ENCODE peak calls at places on chromosome 4, in four cellular contexts. N is OCI-LY7, J is IMR-90, U is HepG2. S is an unnamed sample.

GRCh38 chr4:21507439-21507838 is 441.1 kb downstream of the KCNIP4 start:
- DNase-seq in N (peak), J (no peak), U (peak), S (peak)

GRCh38 chr4:55426518-55426917 is 30.8 kb downstream of the TMEM165 start:
- DNase-seq in J (no peak), N (no peak), U (no peak), S (peak)

GRCh38 chr4:138223191-138223910 is 18.8 kb downstream of the SLC7A11 start:
- DNase-seq in N (peak), U (no peak), J (no peak), S (peak)

GRCh38 chr4:46979283-46979682 is 14.1 kb downstream of the GABRA4 start:
- DNase-seq in N (no peak), J (no peak), U (no peak), S (peak)

GRCh38 chr4:3286335-3287175 is 6.3 kb upstream of the RGS12 start:
- DNase-seq in U (no peak), J (no peak), N (peak), S (peak)

GRCh38 chr4:33715996-33716395 is 2528.3 kb downstream of the ARAP2 start:
- DNase-seq in J (no peak), N (no peak), U (no peak), S (no peak)

GRCh38 chr4:175739612-175740011 is 72.5 kb downstream of the GPM6A start:
- DNase-seq in N (no peak), U (no peak), J (no peak), S (no peak)

GRCh38 chr4:79604152-79604551 is 196.1 kb upstream of the GK2 start:
- DNase-seq in J (no peak), U (no peak), N (no peak), S (no peak)

GRCh38 chr4:128427832-128428366 is 140.3 kb upstream of the PGRMC2 start:
- DNase-seq in U (peak), N (no peak), J (peak), S (peak)

GRCh38 chr4:4572821-4573220 is 31.0 kb upstream of the STX18 start:
- DNase-seq in U (no peak), N (no peak), J (peak), S (no peak)

GRCh38 chr4:8263397-8263796 is 6.2 kb upstream of the HTRA3 start:
- DNase-seq in J (no peak), N (no peak), U (no peak), S (no peak)

GRCh38 chr4:124943145-124943889 is 230.8 kb upstream of the ANKRD50 start:
- DNase-seq in U (no peak), N (no peak), J (no peak), S (peak)
- H2AFZ ChIP-seq in U (no peak), N (no peak), J (no peak), S (no peak)

DNA sequence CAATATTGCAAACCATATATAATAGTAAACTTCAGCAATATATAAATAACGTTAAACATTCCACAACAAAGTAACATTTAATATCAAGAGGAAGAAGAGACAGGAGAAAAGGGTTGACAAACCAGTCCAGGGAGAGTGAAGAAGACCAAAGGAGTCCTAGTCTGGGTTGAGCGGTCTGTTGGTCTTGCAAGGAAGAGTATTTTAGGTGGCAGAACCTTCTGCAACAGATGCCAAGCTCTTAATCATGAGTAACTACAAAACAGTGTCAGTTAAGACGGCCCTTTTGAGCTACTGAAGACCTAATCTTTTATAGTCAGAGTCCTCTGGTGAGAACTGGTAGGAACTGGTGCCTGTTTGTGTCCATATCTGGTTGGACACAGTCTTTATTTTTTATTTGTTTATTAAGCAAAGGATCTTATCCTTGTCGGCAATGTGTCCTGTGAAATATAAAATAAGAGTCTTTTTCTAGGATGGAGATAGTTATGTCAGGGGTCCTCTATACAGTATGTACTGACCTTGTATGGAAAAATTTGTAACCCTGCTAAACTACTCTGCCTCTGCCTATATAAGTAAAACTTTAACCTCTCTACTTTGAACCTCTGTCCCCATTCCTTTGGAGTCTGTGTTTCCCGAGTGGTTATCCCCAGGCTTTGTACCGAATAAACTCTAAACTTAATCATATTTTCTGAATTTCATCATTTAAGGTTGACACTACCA is 47.2 kb downstream of the FAM13A start:
- DNase-seq in N (no peak), J (no peak), U (no peak), S (no peak)
- H2AFZ ChIP-seq in N (no peak), J (no peak), U (peak), S (no peak)

DNA sequence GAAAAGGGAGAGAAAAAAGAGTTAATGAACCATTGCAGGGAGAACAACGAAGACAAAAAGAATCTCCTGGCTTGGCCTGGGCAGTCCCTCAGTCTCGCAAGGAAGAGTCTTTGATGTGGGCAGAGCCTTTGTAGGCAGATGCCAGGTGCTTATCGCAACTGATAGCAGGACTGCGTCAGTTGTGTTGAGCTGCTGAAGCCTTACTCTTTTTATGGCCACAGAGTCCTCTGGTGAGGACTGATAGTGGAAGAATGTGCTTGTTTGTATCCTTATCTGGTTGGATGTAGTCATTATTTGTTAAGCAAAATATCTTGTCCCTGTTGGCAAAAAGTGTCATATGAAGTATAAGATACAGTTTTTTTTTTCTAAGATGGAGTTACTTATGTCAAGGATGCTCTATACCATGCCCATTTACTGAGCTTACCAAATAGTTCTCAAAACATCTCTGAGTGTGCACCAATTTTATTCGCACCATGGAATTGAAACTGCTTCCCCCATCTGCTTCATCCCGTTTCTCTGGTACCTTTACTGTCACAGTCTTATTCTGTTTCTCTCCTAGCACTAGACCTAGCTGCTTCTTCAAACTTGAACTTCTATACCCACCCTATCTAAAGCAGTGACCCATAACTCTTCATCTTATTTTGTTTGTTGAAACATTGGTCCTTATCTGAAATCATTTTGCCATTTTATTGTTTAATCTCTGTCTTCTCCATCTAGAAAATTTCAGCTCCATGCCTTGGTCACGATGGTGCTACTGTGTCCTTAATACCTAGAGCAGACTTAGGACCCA is 47.0 kb upstream of the SPRY1 start:
- DNase-seq in J (no peak), U (peak), N (no peak), S (peak)
- H2AFZ ChIP-seq in J (no peak), U (no peak), N (no peak), S (no peak)

DNA sequence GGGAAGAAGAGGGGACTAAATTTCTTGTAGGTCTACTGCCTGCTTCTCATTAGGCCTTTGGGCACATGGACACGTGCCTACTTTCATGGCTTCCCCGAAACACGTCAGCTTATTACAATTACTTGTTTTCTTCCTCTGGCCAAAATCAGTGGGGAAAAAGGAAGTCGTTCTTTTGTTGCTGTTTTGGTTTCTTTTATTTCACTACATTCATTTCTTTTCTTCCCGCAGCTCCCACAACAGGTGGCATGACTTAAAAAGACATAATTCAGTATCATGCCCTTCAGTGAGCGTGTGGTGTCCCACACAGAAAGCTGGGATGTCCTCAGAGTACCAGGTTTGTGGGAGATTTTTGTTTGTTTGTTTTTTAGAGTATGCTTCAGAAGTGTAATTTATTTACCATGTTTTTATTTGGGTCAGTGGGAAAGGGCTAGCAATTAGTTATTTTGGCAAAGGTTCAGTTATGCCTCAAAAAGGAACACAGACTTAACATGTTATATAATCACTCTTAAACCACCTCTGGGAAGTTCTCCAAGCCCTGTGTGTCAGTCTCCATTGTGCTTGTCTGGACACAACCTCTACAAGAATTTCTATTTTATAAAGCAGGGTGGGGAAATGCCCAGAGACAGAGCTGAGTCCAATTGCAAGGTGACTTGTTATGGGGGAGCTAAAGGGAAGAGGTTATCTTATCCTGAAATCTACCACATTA is 44.2 kb upstream of the SPRY1 start:
- DNase-seq in N (peak), U (no peak), J (peak), S (no peak)
- H2AFZ ChIP-seq in N (peak), U (no peak), J (no peak), S (no peak)

DNA sequence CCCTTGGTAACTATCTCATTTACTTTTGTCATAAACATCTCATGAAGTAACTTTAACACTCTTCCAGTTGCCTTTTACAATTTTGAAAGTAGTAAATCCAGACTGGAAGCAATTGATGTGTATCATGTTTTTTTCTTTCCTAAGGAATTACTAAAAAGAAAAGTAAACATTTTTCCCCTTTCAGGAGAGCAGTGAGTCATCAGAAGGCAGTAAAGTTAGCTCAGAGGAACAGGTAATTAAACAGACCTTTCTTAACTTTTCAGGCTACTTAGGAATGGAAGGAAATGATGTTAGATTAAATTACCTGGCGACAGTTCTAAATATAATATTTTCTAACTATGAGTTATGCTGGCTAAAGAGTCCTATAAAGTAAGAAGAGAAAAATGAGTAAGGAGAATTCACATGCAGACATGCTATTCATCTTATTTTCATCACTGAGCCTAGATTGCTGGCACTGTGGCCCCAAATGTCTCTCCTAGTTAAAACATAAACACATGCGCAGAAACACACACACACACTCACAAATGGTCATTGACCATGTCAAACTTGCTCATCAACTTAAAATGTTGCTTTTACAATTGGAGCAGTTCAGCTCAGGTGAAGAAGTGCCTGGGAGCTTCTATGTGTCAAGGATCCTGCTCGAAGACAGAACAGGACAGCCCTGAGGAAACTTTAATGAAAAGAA is 9.3 kb downstream of the DMP1 start:
- DNase-seq in N (no peak), J (no peak), U (no peak), S (no peak)
- H2AFZ ChIP-seq in N (no peak), J (no peak), U (no peak), S (no peak)

DNA sequence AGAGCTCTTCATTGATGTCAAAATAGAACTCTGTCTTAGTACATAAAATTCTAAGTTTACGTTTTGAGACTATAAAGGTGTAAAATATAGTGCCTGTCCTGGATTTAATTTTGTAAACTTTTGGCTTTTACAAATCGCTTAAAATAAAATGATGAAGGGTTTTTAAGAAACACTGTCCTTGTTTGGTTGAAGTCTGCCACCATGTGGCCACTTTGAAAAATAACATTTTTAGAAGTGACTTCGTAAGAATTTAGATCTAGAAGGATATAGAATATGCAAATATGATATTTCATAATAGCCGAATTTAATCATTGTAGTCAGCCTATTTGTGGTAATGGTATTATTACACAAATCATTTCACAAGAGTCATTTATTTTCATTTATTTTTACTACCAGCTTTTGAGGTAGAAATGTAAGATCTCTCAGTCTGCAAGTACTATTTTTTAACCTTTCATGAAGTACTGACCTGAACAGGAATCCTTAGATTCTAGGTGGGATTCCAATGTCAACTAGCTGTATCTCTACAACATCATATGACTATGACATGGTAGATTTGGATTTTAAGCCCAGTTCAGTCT is 31.0 kb upstream of the FAT4 start:
- DNase-seq in J (peak), N (peak), U (peak), S (no peak)
- H2AFZ ChIP-seq in J (no peak), N (no peak), U (no peak), S (no peak)

DNA sequence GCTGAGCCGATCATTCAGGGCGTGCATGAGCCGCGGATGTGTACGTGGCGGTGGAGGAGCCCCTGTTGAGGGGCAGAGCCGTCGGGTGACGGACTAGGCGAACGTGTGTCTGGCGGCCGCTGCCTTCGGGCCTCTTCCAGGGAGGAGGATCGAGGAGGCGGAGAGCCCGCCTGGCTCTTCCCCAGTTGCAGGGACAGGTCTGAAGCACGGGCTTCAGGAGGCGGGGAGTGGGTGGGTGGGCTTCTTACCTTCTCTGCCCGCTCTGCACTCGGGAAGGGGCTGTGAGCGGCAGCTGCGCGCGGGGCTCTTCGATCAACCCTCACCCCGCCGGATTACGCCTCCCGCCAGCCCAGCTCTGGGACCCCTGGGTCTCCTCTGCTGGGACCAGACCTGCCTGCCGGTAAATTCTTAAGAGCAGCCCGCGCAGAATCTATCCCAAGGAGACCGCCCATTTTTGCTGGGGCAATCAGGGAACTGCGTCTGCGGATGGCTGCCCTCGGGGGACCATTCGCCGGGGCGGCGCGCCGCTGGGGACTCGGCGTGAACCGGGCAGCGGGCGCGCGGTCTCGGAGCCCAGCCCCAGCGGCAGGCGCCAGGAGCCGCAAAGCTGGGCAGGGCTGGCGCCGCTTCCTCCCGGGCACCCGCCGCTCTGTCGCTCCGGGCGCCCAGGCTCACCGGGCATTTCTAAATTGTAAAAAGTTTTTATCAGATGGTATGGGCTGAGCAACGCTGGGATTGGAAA is 4.9 kb downstream of the PLAC8 start:
- DNase-seq in N (peak), J (peak), U (no peak), S (peak)
- H2AFZ ChIP-seq in N (peak), J (peak), U (no peak), S (peak)

GRCh38 chr4:151796106-151796505 is 35.3 kb upstream of the GATB start:
- DNase-seq in N (no peak), U (no peak), J (no peak), S (no peak)

GRCh38 chr4:151799417-151800030 is 38.7 kb upstream of the GATB start:
- DNase-seq in J (no peak), U (no peak), N (no peak), S (no peak)

GRCh38 chr4:151798678-151799416 is 38.0 kb upstream of the GATB start:
- DNase-seq in N (no peak), J (no peak), U (no peak), S (no peak)

GRCh38 chr4:151797853-151798252 is 37.0 kb upstream of the GATB start:
- DNase-seq in U (no peak), J (no peak), N (no peak), S (no peak)

GRCh38 chr4:151797131-151797530 is 36.3 kb upstream of the GATB start:
- DNase-seq in U (no peak), J (no peak), N (no peak), S (peak)
- H2AFZ ChIP-seq in U (no peak), J (no peak), N (no peak), S (no peak)

GRCh38 chr4:122710434-122711308 is 21.8 kb upstream of the BBS12 start:
- DNase-seq in J (peak), U (no peak), N (no peak), S (no peak)
- H2AFZ ChIP-seq in J (no peak), U (no peak), N (no peak), S (no peak)

GRCh38 chr4:125826801-125827200 is 512.0 kb downstream of the FAT4 start:
- DNase-seq in N (no peak), J (peak), U (no peak), S (no peak)
- H2AFZ ChIP-seq in N (no peak), J (no peak), U (no peak), S (no peak)

S was measured in trophoblast cell.